ENCODE peak calls at places on chromosomes 12 and 14, in nine cellular contexts. F is IMR-90, A is GM23248, H is colonic mucosa, S is PC-3, P is mammary epithelial cell, E is mesendoderm, W is mesenchymal stem cell, R is astrocyte. I is an unnamed sample.

GRCh38 chr12:68960162-68960501 is 27.2 kb upstream of the CPM start:
- DNase-seq in A (peak; percentile 59), E (no peak), H (no peak), P (no peak), R (peak; percentile 59), S (no peak), W (peak; percentile 8), F (peak; percentile 86), I (no peak)

GRCh38 chr14:74599201-74599809 is 12.7 kb downstream of the LTBP2 start:
- DNase-seq in W (peak; percentile 59), E (no peak), F (peak; percentile 73), H (no peak), R (no peak), S (no peak), P (no peak), A (peak; percentile 46), I (no peak)

GRCh38 chr14:104635717-104636116 is 31.1 kb upstream of the TMEM179 start:
- DNase-seq in A (no peak), R (no peak), H (no peak), W (no peak), P (no peak), S (no peak), F (no peak), E (no peak), I (no peak)

GRCh38 chr14:93079321-93079720 is 36.4 kb downstream of the ITPK1 start:
- DNase-seq in P (no peak), H (no peak), A (peak; percentile 17), F (no peak), W (no peak), R (no peak), E (no peak), S (no peak), I (no peak)

GRCh38 chr12:116455540-116456306 is 103.5 kb upstream of the MAP1LC3B2 start:
- DNase-seq in P (peak; percentile 83), A (peak; percentile 96), F (peak; percentile 96), W (peak; percentile 99), E (peak; percentile 87), R (peak; percentile 88), S (peak; percentile 83), H (peak; percentile 81), I (peak; percentile 65)

GRCh38 chr14:68384881-68385280 is 408.0 kb downstream of the ZFP36L1 start:
- DNase-seq in W (no peak), F (no peak), E (no peak), P (no peak), A (peak; percentile 21), S (no peak), R (no peak), H (no peak), I (no peak)

GRCh38 chr12:9910716-9911421 is 21.3 kb downstream of the CLEC2A start:
- DNase-seq in E (peak; percentile 32), H (no peak), A (peak; percentile 7), F (no peak), S (no peak), R (no peak), W (peak; percentile 19), P (peak; percentile 7), I (peak; percentile 82)

GRCh38 chr14:75523771-75524171 is 1.5 kb downstream of the BATF start:
- DNase-seq in E (no peak), W (peak; percentile 56), R (no peak), F (peak; percentile 18), S (peak; percentile 53), A (peak; percentile 32), P (no peak), H (no peak), I (no peak)

GRCh38 chr14:68593806-68594536 is 198.9 kb downstream of the ZFP36L1 start:
- DNase-seq in A (no peak), R (peak; percentile 44), H (no peak), S (no peak), E (no peak), W (peak; percentile 73), P (no peak), F (peak; percentile 45), I (peak; percentile 50)

GRCh38 chr12:6605425-6606330 is 1.5 kb downstream of the CHD4 start:
- DNase-seq in R (peak; percentile 19), H (peak; percentile 24), E (peak; percentile 49), S (peak; percentile 51), W (peak; percentile 31), A (peak; percentile 81), P (peak; percentile 60), F (peak; percentile 37), I (peak; percentile 85)

GRCh38 chr14:23351681-23352505 is 794 bp downstream of the SLC22A17 start:
- DNase-seq in S (no peak), W (no peak), F (no peak), P (no peak), E (peak; percentile 59), R (no peak), H (no peak), A (peak; percentile 34), I (peak; percentile 76)

GRCh38 chr14:100203962-100204834 is 34.7 kb upstream of the YY1 start:
- DNase-seq in E (no peak), A (peak; percentile 49), H (no peak), S (no peak), F (peak; percentile 50), P (peak; percentile 25), R (no peak), W (peak; percentile 71), I (no peak)

DNA sequence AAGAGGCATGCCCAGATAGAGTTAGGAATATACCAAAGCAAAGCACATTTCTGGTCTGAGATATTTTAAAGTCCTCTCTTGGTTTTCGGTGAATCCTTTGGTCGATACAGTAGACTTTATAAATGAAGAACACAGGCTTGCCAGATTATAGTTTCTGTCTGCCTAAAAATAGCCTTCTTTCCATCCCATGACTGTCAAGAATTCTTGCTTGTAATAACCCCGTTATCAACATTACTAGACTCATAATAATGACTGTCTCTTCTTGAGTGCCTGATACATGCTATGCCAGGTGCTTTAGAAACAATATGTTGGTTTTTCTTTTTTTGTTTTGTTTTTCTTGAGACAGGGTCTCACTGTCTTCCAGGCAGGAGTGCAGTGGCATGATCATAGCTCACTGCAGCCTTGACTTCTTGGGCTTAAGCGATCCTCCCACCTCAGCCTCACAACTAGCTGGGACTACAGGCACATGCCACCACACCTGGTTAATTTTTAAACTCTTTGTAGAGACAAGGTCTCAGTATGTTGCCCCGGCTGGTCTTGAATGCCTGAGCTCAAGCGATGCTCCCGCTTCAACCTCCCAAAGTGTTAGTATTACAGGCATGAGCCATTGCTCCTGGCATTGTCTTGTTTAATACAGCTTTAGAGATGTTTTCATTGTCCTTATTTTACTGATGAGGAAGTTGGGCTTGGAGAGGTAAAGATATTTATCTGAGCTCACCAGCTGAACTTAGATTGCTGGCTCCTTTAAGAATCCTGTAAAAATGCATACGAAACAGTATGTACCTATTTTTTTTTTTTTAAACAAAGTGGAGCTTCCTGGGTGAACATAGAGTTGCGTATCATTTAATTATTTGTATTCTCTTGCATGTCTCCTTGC is 30.4 kb downstream of the CHST11 start:
- DNase-seq in W (no peak), P (no peak), R (no peak), S (no peak), A (peak; percentile 13), E (no peak), H (no peak), F (no peak), I (no peak)
- H3K9ac ChIP-seq in W (no peak overlapping the region), P (no peak overlapping the region), R (no peak overlapping the region), S (no peak overlapping the region), A (peak overlapping the region; percentile 28), E (no peak overlapping the region), H (no peak overlapping the region), F (no peak overlapping the region), I (no peak overlapping the region)

DNA sequence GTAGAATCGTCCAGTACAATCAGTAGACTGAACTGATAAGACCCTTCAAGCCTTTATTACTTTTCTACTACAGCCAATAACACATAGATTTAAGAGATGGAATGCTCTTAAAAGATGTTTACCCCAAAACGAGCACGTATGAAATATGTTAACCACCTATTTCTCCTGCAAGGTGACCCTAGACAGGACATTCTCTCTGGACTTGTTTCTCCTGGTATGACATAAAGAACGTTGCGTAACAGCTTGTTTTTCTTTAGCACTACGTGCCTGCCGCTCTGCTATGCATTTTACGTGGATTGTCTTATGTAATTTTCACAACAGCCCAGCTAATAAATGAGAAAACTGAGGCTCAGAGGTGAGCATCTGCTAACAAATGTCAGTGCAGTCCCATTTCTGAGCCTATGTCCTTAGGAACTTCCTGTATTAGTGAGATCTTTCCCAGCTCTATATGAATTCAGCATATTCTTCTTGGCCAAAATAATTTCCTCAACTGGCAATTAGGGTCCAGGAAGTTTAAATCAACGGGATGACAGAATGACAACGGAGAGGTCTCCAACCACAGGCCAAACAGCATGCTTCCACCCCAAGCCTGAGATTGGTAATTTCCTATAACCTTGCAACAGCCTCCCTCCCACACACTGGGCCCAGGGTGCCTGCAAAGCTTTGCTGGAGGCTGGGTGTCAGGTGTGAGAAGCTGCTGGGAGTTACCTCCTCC is 3.7 kb downstream of the NFKBIA start:
- DNase-seq in H (no peak), F (no peak), S (no peak), P (peak; percentile 68), A (peak; percentile 38), E (no peak), W (peak; percentile 81), R (no peak), I (peak; percentile 46)
- H3K4me3 ChIP-seq in H (peak overlapping the region; percentile 72), F (no peak overlapping the region), S (no peak overlapping the region), P (peak overlapping the region; percentile 61), A (peak overlapping the region; percentile 93), E (no peak overlapping the region), W (peak overlapping the region; percentile 35), R (no peak overlapping the region), I (peak overlapping the region; percentile 98)

DNA sequence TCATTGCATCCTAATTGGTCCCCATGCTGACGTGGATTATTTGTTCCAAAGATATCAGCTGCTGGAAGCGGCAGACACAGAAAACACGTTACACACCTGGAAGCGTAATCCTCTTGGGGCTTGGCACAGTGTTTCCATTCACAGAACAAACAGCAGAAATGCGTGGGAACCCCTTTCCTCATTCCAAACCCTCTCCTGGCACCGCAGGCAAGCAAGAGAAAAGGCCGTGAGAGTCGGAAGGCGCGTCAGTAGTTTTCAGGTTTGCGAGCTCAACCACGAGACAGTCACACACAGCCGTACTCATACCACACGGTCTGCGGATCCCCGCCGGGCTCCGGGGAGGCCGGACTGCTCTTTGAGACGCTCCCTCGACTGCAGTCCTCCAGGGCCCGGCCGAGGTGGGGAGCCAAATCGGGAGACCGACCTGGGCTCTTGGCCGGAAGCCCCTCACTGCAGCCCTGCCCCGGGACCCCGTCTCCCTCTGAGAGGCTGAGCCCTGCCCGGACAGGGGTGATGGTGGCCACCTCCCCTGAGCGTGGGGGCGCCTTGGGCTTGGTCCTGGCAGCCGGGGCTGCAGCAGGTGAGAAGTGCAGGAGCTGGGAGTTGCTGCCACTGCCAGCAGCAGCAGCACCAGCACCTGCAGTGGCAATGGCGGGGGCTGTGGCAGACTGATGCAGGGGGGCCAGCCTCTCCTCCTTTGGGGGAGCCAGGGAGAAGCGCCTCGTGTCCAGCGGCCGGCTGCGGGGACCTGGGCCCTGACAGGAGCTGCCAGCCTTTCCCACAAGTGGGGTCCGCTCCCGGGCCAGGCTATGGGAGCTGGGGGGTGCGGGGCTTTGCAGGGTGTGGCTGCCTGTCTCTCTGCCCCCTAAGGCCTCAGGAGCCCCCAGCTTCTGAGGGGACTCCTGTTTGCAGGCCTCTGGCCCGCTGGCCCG is 28.1 kb upstream of the GPR68 start:
- DNase-seq in S (no peak), P (no peak), A (no peak), W (no peak), R (no peak), H (no peak), E (no peak), F (no peak), I (no peak)
- H3K27ac ChIP-seq in S (no peak overlapping the region), P (no peak overlapping the region), A (no peak overlapping the region), W (no peak overlapping the region), R (no peak overlapping the region), H (no peak overlapping the region), E (no peak overlapping the region), F (no peak overlapping the region), I (peak overlapping the region; percentile 6)

DNA sequence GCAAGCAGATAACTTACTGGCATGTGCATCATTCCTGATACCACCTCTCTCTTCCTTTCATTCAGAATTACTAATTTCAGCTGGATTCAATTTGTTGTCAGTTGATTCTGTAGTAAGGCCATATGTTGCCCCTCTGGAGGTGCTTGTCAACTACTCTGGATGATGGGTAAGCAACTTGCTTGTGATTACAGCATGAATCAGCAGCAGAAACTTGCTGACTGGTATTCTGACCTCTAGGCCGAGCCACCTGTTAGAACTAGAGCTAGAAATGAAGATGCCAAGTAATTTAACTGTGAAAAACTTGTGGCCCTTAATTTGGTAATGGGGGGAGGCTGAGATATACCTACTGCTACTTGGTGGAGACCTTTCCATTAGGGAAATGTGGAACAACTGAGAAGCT is 5.1 kb downstream of the RNF10 start:
- DNase-seq in H (no peak), A (peak; percentile 62), R (peak; percentile 40), F (peak; percentile 55), P (peak; percentile 51), S (peak; percentile 68), E (no peak), W (peak; percentile 28), I (no peak)
- H3K9ac ChIP-seq in H (no peak overlapping the region), A (peak overlapping the region; percentile 2), R (no peak overlapping the region), F (no peak overlapping the region), P (no peak overlapping the region), S (no peak overlapping the region), E (no peak overlapping the region), W (peak overlapping the region; percentile 67), I (no peak overlapping the region)